ENCODE peak calls at places on chromosomes 1 and 21, in five cellular contexts. One of them, this sample, is unnamed.

GRCh38 chr21:38810034-38810825 is 4.5 kb downstream of the ETS2 start:
- DNase-seq in fibroblast of lung: no peak
- DNase-seq in hepatocyte: no peak
- DNase-seq in GM23338: no peak
- DNase-seq in endothelial cell of umbilical vein: no peak
- DNase-seq in this sample: no peak

GRCh38 chr1:25569599-25570458 is 26.4 kb downstream of the LDLRAP1 start:
- DNase-seq in fibroblast of lung: peak
- DNase-seq in GM23338: no peak
- DNase-seq in hepatocyte: no peak
- DNase-seq in endothelial cell of umbilical vein: no peak
- DNase-seq in this sample: no peak

GRCh38 chr1:77706321-77706720 is 23.9 kb upstream of the ZZZ3 start:
- DNase-seq in hepatocyte: no peak
- DNase-seq in endothelial cell of umbilical vein: no peak
- DNase-seq in GM23338: no peak
- DNase-seq in fibroblast of lung: peak
- DNase-seq in this sample: no peak

GRCh38 chr1:2374260-2375155 is 16.8 kb downstream of the MORN1 start:
- DNase-seq in hepatocyte: no peak
- DNase-seq in GM23338: no peak
- DNase-seq in fibroblast of lung: no peak
- DNase-seq in endothelial cell of umbilical vein: no peak
- DNase-seq in this sample: no peak

GRCh38 chr21:42281196-42281680 is 34.0 kb downstream of the TFF3 start:
- DNase-seq in fibroblast of lung: no peak
- DNase-seq in GM23338: no peak
- DNase-seq in endothelial cell of umbilical vein: no peak
- DNase-seq in hepatocyte: no peak
- DNase-seq in this sample: no peak

GRCh38 chr1:204443260-204443619 is 31.6 kb upstream of the PPP1R15B start:
- DNase-seq in fibroblast of lung: no peak
- DNase-seq in hepatocyte: peak
- DNase-seq in endothelial cell of umbilical vein: no peak
- DNase-seq in GM23338: no peak
- DNase-seq in this sample: no peak

GRCh38 chr1:228315484-228315944 is 91.1 kb downstream of the TRIM11 start:
- DNase-seq in GM23338: no peak
- DNase-seq in endothelial cell of umbilical vein: no peak
- DNase-seq in hepatocyte: no peak
- DNase-seq in fibroblast of lung: no peak
- DNase-seq in this sample: no peak

GRCh38 chr1:26335774-26336476 is 18.0 kb downstream of the CRYBG2 start:
- DNase-seq in fibroblast of lung: no peak
- DNase-seq in endothelial cell of umbilical vein: no peak
- DNase-seq in hepatocyte: no peak
- DNase-seq in GM23338: peak
- DNase-seq in this sample: no peak

GRCh38 chr1:6295910-6296309 is 35.0 kb upstream of the GPR153 start:
- DNase-seq in endothelial cell of umbilical vein: no peak
- DNase-seq in GM23338: no peak
- DNase-seq in fibroblast of lung: no peak
- DNase-seq in hepatocyte: no peak
- DNase-seq in this sample: no peak

GRCh38 chr21:40753756-40754155 is 93.2 kb downstream of the DSCAM start:
- DNase-seq in GM23338: no peak
- DNase-seq in endothelial cell of umbilical vein: no peak
- DNase-seq in fibroblast of lung: no peak
- DNase-seq in hepatocyte: no peak
- DNase-seq in this sample: no peak

GRCh38 chr1:13792429-13792828 is 92.4 kb downstream of the PRDM2 start:
- DNase-seq in hepatocyte: no peak
- DNase-seq in endothelial cell of umbilical vein: no peak
- DNase-seq in fibroblast of lung: peak
- DNase-seq in GM23338: no peak
- DNase-seq in this sample: no peak

GRCh38 chr1:7150951-7151350 is 365.7 kb downstream of the CAMTA1 start:
- DNase-seq in hepatocyte: no peak
- DNase-seq in fibroblast of lung: no peak
- DNase-seq in GM23338: no peak
- DNase-seq in endothelial cell of umbilical vein: no peak
- DNase-seq in this sample: no peak

GRCh38 chr1:111142358-111142975 is 2.4 kb downstream of the CEPT1 start:
- DNase-seq in GM23338: peak
- DNase-seq in endothelial cell of umbilical vein: no peak
- DNase-seq in fibroblast of lung: no peak
- DNase-seq in hepatocyte: no peak
- DNase-seq in this sample: no peak
- H3K4me3 ChIP-seq in GM23338: no peak
- H3K4me3 ChIP-seq in endothelial cell of umbilical vein: no peak
- H3K4me3 ChIP-seq in fibroblast of lung: no peak
- H3K4me3 ChIP-seq in hepatocyte: no peak
- H3K4me3 ChIP-seq in this sample: no peak

GRCh38 chr1:3611170-3612019 is at the start of gene MEGF6:
- DNase-seq in hepatocyte: peak
- DNase-seq in GM23338: peak
- DNase-seq in fibroblast of lung: peak
- DNase-seq in endothelial cell of umbilical vein: peak
- DNase-seq in this sample: peak
- TF ChIP-seq EZH2 in hepatocyte: no peak
- TF ChIP-seq EZH2 in GM23338: no peak
- TF ChIP-seq EZH2 in fibroblast of lung: no peak
- TF ChIP-seq EZH2 in endothelial cell of umbilical vein: no peak
- TF ChIP-seq EZH2 in this sample: no peak

DNA sequence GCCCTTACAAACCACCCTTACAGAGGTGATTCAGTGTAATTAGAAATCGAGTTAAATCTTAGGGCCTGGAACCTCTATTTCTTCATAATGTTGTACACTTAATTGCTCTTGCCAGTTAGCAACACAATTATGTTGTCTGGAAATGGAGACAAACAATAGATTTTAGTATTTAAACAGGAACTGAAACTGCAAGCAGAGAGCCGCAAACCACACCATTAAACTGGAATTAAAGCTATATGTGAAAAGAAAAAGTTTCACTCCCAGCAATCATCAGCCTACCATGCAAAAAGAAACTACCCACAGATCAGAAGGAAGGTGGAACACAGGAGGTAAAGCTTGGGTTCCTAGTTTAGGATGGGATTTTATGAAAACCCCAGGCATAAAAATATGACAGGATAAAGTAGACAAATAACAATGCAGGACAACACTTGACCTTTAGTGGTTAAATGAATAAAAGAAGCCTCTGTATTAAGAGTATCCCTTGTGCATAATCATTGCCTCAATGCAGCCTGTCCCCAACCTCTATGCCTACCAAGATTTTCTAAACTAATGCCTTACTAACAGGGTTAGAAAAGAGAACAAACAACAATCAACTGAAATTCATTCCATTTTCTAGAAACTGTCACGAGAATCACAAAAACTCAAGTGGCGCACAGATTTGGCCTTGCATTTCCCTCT is 304.3 kb upstream of the ESRRG start:
- DNase-seq in GM23338: no peak
- DNase-seq in endothelial cell of umbilical vein: no peak
- DNase-seq in hepatocyte: no peak
- DNase-seq in fibroblast of lung: no peak
- DNase-seq in this sample: no peak
- H3K27ac ChIP-seq in GM23338: no peak
- H3K27ac ChIP-seq in endothelial cell of umbilical vein: no peak
- H3K27ac ChIP-seq in hepatocyte: no peak
- H3K27ac ChIP-seq in fibroblast of lung: no peak
- H3K27ac ChIP-seq in this sample: no peak

GRCh38 chr1:164565356-164565755 is 6.4 kb downstream of the PBX1 start:
- DNase-seq in GM23338: peak
- DNase-seq in hepatocyte: no peak
- DNase-seq in endothelial cell of umbilical vein: no peak
- DNase-seq in fibroblast of lung: peak
- DNase-seq in this sample: no peak
- H3K4me3 ChIP-seq in GM23338: peak
- H3K4me3 ChIP-seq in hepatocyte: no peak
- H3K4me3 ChIP-seq in endothelial cell of umbilical vein: no peak
- H3K4me3 ChIP-seq in fibroblast of lung: peak
- H3K4me3 ChIP-seq in this sample: no peak

GRCh38 chr1:75614455-75615379 is 3.8 kb upstream of the SLC44A5 start:
- DNase-seq in hepatocyte: peak
- DNase-seq in GM23338: peak
- DNase-seq in fibroblast of lung: peak
- DNase-seq in endothelial cell of umbilical vein: peak
- DNase-seq in this sample: peak
- TF ChIP-seq EZH2 in hepatocyte: no peak
- TF ChIP-seq EZH2 in GM23338: no peak
- TF ChIP-seq EZH2 in fibroblast of lung: peak
- TF ChIP-seq EZH2 in endothelial cell of umbilical vein: no peak
- TF ChIP-seq EZH2 in this sample: no peak

DNA sequence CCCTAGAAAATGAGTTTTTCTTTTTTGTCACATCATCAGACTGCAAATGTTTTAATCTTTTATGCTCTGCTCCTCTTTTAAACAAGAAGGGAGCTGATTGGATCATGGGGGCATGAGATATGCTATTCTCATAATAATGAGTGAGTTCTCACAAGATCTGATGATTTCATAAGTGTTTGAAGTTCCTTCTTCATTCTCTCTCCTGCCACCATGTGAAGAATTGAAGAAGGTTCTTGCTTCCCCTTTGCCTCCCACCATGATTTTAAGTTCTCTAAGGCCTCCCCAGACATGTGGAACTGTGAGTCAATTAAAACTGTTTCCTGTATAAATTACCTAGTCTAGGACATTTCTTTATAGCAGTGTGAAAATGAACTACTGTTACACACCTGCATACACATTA is 218.2 kb downstream of the NRIP1 start:
- DNase-seq in fibroblast of lung: no peak
- DNase-seq in hepatocyte: no peak
- DNase-seq in endothelial cell of umbilical vein: no peak
- DNase-seq in GM23338: no peak
- DNase-seq in this sample: no peak
- H3K27ac ChIP-seq in fibroblast of lung: no peak
- H3K27ac ChIP-seq in hepatocyte: no peak
- H3K27ac ChIP-seq in endothelial cell of umbilical vein: no peak
- H3K27ac ChIP-seq in GM23338: no peak
- H3K27ac ChIP-seq in this sample: no peak

GRCh38 chr1:73097917-73098316 is 815.6 kb upstream of the NEGR1 start:
- DNase-seq in GM23338: peak
- DNase-seq in hepatocyte: no peak
- DNase-seq in fibroblast of lung: no peak
- DNase-seq in endothelial cell of umbilical vein: no peak
- DNase-seq in this sample: no peak

GRCh38 chr1:73092383-73092782 is 810.0 kb upstream of the NEGR1 start:
- DNase-seq in endothelial cell of umbilical vein: no peak
- DNase-seq in fibroblast of lung: no peak
- DNase-seq in hepatocyte: no peak
- DNase-seq in GM23338: no peak
- DNase-seq in this sample: no peak
- H3K4me3 ChIP-seq in endothelial cell of umbilical vein: no peak
- H3K4me3 ChIP-seq in fibroblast of lung: no peak
- H3K4me3 ChIP-seq in hepatocyte: no peak
- H3K4me3 ChIP-seq in GM23338: no peak
- H3K4me3 ChIP-seq in this sample: no peak

DNA sequence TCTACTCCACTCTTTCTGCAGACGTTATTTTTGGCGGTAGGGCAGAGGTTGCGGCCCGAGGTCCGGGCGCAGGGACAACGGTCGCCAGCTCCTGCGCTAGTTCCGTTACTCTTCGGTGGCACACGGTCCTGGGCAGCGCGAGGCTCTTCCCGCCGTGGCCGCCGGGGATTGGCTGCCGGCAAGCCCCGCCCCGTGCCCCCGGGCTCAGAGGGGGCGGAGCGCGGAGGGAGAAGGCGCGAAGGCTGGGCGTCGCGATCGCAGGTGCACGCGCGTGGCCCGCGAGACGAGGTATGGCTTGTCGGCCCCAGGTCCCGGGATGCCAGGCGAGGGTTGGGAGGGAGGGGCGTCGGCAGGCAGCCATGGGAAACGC is 515 bp upstream of the SHE start:
- DNase-seq in endothelial cell of umbilical vein: no peak
- DNase-seq in hepatocyte: no peak
- DNase-seq in fibroblast of lung: no peak
- DNase-seq in GM23338: peak
- DNase-seq in this sample: no peak
- TF ChIP-seq EZH2 in endothelial cell of umbilical vein: no peak
- TF ChIP-seq EZH2 in hepatocyte: no peak
- TF ChIP-seq EZH2 in fibroblast of lung: no peak
- TF ChIP-seq EZH2 in GM23338: no peak
- TF ChIP-seq EZH2 in this sample: no peak

GRCh38 chr1:47031585-47031984 is 8.1 kb downstream of the CYP4X1 start:
- DNase-seq in endothelial cell of umbilical vein: no peak
- DNase-seq in GM23338: no peak
- DNase-seq in hepatocyte: no peak
- DNase-seq in fibroblast of lung: no peak
- DNase-seq in this sample: no peak

GRCh38 chr1:47031059-47031458 is 7.6 kb downstream of the CYP4X1 start:
- DNase-seq in fibroblast of lung: peak
- DNase-seq in GM23338: no peak
- DNase-seq in hepatocyte: no peak
- DNase-seq in endothelial cell of umbilical vein: peak
- DNase-seq in this sample: no peak

GRCh38 chr1:47024138-47024856 is 828 bp downstream of the CYP4X1 start:
- DNase-seq in fibroblast of lung: no peak
- DNase-seq in endothelial cell of umbilical vein: peak
- DNase-seq in hepatocyte: no peak
- DNase-seq in GM23338: peak
- DNase-seq in this sample: no peak

DNA sequence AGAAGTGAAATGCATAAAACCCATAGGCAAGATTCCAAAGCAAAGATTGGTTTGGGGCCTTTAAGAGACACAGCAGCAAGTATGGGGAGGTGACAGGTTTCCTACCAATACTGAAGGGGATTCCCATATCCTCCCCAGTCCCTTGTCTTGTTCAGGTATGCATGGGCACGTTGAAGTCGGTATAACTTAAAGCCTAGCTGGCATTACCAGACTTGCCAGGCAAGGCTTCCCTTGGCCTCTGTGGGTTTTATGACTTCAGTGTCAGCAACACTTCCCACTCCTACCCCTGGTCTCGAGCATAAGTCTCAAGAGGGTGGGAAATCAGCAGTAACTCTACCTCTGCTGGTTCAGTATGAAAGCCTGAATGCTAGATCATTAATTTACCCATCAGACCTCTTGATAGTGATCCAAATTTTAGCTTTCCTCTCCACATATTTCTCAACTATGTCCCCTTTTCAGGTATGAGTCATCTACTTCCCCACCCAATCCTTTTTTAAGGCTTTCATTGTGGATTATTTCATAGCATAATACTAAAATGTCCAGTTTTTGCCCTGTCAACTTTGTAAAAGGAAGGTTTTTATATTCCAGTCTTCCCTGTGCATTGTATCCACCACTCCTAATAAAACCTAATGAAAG is 6.8 kb downstream of the CYP4X1 start:
- DNase-seq in hepatocyte: no peak
- DNase-seq in GM23338: no peak
- DNase-seq in endothelial cell of umbilical vein: peak
- DNase-seq in fibroblast of lung: no peak
- DNase-seq in this sample: no peak
- H3K27ac ChIP-seq in hepatocyte: no peak
- H3K27ac ChIP-seq in GM23338: no peak
- H3K27ac ChIP-seq in endothelial cell of umbilical vein: no peak
- H3K27ac ChIP-seq in fibroblast of lung: no peak
- H3K27ac ChIP-seq in this sample: no peak